ENCODE peak calls at places on chromosomes 6 and 20, in six cellular contexts. K, B, F, H, V and X are unnamed samples. For H3K4me1, the result is how much of the 10 kb centered on the place peaks cover.

GRCh38 chr6:104955491-104955890 is 1.4 kb upstream of the LIN28B start:
- DNase-seq in H (no peak), B (no peak), K (no peak), V (no peak), F (no peak), X (no peak)

GRCh38 chr6:166507380-166507779 is 79.1 kb downstream of the RAMACL start:
- DNase-seq in K (no peak), V (no peak), F (no peak), B (no peak), H (no peak), X (no peak)

GRCh38 chr20:325889-326644 is 715 bp downstream of the SOX12 start:
- DNase-seq in K (peak), H (peak), F (peak), V (peak), B (peak), X (peak)

GRCh38 chr6:26389349-26389799 is 6.5 kb downstream of the BTN2A2 start:
- DNase-seq in B (peak), K (no peak), F (no peak), V (no peak), H (no peak), X (no peak)

GRCh38 chr6:157764346-157765068 is 58.5 kb upstream of the SNX9 start:
- DNase-seq in K (peak), H (peak), F (peak), V (peak), B (peak), X (peak)

GRCh38 chr6:125197795-125198269 is 44.3 kb downstream of the TPD52L1 start:
- DNase-seq in V (peak), B (peak), F (peak), K (peak), H (peak), X (peak)

GRCh38 chr6:26269406-26270120 is 95.4 kb upstream of the BTN3A2 start:
- DNase-seq in H (no peak), B (no peak), F (no peak), V (no peak), K (no peak), X (peak)

GRCh38 chr20:21798384-21798783 is 92.9 kb downstream of the PAX1 start:
- DNase-seq in K (no peak), H (no peak), B (no peak), V (no peak), F (no peak), X (no peak)

GRCh38 chr20:38165089-38165965 is at the start of gene TGM2:
- DNase-seq in F (peak), B (peak), V (peak), H (peak), K (peak), X (peak)

GRCh38 chr6:105831321-105831720 is 254.8 kb upstream of the PRDM1 start:
- DNase-seq in F (no peak), V (no peak), K (no peak), B (no peak), H (no peak), X (no peak)

GRCh38 chr6:1024587-1024986 is 287.3 kb upstream of the FOXQ1 start:
- DNase-seq in F (no peak), K (no peak), H (peak), V (peak), B (no peak), X (no peak)

GRCh38 chr6:146990284-146990683 is 213.9 kb upstream of the STXBP5 start:
- DNase-seq in B (peak), K (no peak), F (no peak), V (peak), H (no peak), X (no peak)

GRCh38 chr6:113854531-113855499 is 2.3 kb upstream of the MARCKS start:
- DNase-seq in F (peak), K (peak), H (peak), B (peak), V (peak), X (peak)

GRCh38 chr6:20274115-20274514 is 61.8 kb upstream of the MBOAT1 start:
- DNase-seq in H (peak), F (no peak), K (no peak), V (no peak), B (no peak), X (no peak)

GRCh38 chr6:75397806-75398465 is 95.7 kb downstream of the FILIP1 start:
- DNase-seq in V (peak), B (peak), H (no peak), K (no peak), F (no peak), X (no peak)

GRCh38 chr6:2296781-2297180 is 51.4 kb upstream of the GMDS start:
- DNase-seq in K (no peak), B (no peak), H (no peak), F (no peak), V (no peak), X (no peak)

GRCh38 chr20:20360464-20360863 is 7.4 kb upstream of the INSM1 start:
- DNase-seq in K (no peak), V (peak), B (peak), H (peak), F (no peak), X (peak)

GRCh38 chr20:21258411-21258810 is 44.7 kb upstream of the XRN2 start:
- DNase-seq in B (no peak), F (no peak), H (no peak), K (no peak), V (no peak), X (no peak)

GRCh38 chr6:170042596-170043118 is 248.2 kb downstream of the DLL1 start:
- DNase-seq in K (no peak), F (no peak), V (no peak), H (no peak), B (no peak), X (no peak)

GRCh38 chr6:159080217-159080976 is 35.6 kb upstream of the TAGAP start:
- DNase-seq in B (no peak), F (no peak), V (no peak), H (no peak), K (no peak), X (no peak)

GRCh38 chr6:136609878-136610706 is 59.9 kb upstream of the MAP7 start:
- DNase-seq in K (no peak), B (peak), F (peak), V (peak), H (peak), X (peak)

GRCh38 chr6:11423667-11424066 is 113.9 kb upstream of the TMEM170B start:
- DNase-seq in F (no peak), H (no peak), K (no peak), V (no peak), B (no peak), X (peak)

GRCh38 chr6:31462026-31462963 is 35.6 kb upstream of the MICB start:
- DNase-seq in B (no peak), V (peak), F (no peak), H (no peak), K (no peak), X (no peak)

GRCh38 chr6:144283781-144284473 is 1.2 kb upstream of the UTRN start:
- DNase-seq in V (peak), B (peak), K (no peak), H (no peak), F (no peak), X (no peak)

GRCh38 chr6:131116321-131116720 is 18.9 kb upstream of the AKAP7 start:
- DNase-seq in B (no peak), F (no peak), V (no peak), K (no peak), H (no peak), X (no peak)

GRCh38 chr6:134111062-134111677 is 58.7 kb upstream of the SLC2A12 start:
- DNase-seq in V (peak), F (peak), B (peak), H (peak), K (peak), X (peak)

GRCh38 chr6:52663120-52663934 is 7.6 kb upstream of the TMEM14A start:
- DNase-seq in F (peak), K (peak), V (peak), H (peak), B (peak), X (peak)

GRCh38 chr6:52664991-52665686 is 5.8 kb upstream of the TMEM14A start:
- DNase-seq in K (no peak), H (no peak), V (no peak), F (no peak), B (no peak), X (no peak)

GRCh38 chr6:52664185-52664990 is 6.5 kb upstream of the TMEM14A start:
- DNase-seq in V (peak), F (peak), B (peak), H (peak), K (peak), X (peak)

GRCh38 chr6:52662031-52662430 is 8.9 kb upstream of the TMEM14A start:
- DNase-seq in V (no peak), K (no peak), B (no peak), H (no peak), F (no peak), X (no peak)

GRCh38 chr6:52663935-52664184 is 7.1 kb upstream of the TMEM14A start:
- DNase-seq in V (no peak), K (no peak), H (no peak), B (no peak), F (no peak), X (no peak)
- TF ChIP-seq CTCF in V (no peak), K (no peak), H (no peak), B (no peak), F (no peak), X (no peak)

GRCh38 chr20:49982072-49982345 is 771 bp upstream of the SNAI1 start:
- DNase-seq in K (no peak), F (no peak), V (no peak), B (no peak), H (no peak), X (no peak)

GRCh38 chr20:49983123-49983847 is 505 bp downstream of the SNAI1 start:
- DNase-seq in F (no peak), H (no peak), V (no peak), B (no peak), K (no peak), X (no peak)

GRCh38 chr20:49980140-49981008 is 2.4 kb upstream of the SNAI1 start:
- DNase-seq in F (no peak), H (no peak), V (no peak), B (no peak), K (no peak), X (no peak)

GRCh38 chr20:49982346-49983122 is at the start of gene SNAI1:
- DNase-seq in H (peak), B (peak), V (peak), K (peak), F (peak), X (no peak)

GRCh38 chr20:49981218-49982071 is 1.3 kb upstream of the SNAI1 start:
- DNase-seq in F (no peak), V (no peak), B (no peak), K (no peak), H (no peak), X (no peak)
- H3K4me1 ChIP-seq in F (under half), V (under half), B (under half), K (under half), H (under half), X (under half)

GRCh38 chr20:4295226-4295625 is 279.9 kb upstream of the RNF24 start:
- DNase-seq in F (no peak), K (no peak), V (no peak), B (no peak), H (no peak), X (no peak)

GRCh38 chr20:4289875-4290274 is 274.5 kb upstream of the RNF24 start:
- DNase-seq in K (no peak), V (no peak), B (no peak), H (no peak), F (no peak), X (no peak)
- TF ChIP-seq CTCF in K (no peak), V (no peak), B (peak), H (no peak), F (no peak), X (peak)

GRCh38 chr6:153702671-153703070 is 336.4 kb upstream of the OPRM1 start:
- DNase-seq in K (no peak), H (no peak), V (no peak), F (no peak), B (no peak), X (no peak)

GRCh38 chr6:153698001-153698400 is 341.0 kb upstream of the OPRM1 start:
- DNase-seq in B (no peak), K (no peak), F (no peak), V (no peak), H (no peak), X (no peak)

DNA sequence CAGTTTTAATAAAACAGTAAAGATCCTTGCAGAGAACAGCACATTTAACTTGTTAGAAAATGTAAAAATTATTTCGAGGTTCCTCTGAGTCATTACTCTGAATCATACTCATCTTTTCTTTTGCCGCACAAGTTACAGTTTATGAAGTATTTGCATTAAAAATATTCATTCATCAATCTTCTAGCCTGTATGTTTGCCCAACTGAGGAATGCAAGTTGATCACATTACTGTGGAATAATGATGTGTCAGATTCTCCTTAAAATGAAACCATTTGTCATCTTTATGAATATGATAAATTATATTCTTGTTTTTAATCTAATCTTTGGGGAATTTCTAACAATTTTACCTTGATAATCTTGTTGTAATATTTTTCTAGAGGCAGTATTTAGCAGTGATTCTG is 340.4 kb upstream of the OPRM1 start:
- DNase-seq in K (no peak), F (no peak), V (no peak), B (no peak), H (no peak), X (no peak)
- H3K4me1 ChIP-seq in K (under half), F (under half), V (under half), B (under half), H (under half), X (under half)

DNA sequence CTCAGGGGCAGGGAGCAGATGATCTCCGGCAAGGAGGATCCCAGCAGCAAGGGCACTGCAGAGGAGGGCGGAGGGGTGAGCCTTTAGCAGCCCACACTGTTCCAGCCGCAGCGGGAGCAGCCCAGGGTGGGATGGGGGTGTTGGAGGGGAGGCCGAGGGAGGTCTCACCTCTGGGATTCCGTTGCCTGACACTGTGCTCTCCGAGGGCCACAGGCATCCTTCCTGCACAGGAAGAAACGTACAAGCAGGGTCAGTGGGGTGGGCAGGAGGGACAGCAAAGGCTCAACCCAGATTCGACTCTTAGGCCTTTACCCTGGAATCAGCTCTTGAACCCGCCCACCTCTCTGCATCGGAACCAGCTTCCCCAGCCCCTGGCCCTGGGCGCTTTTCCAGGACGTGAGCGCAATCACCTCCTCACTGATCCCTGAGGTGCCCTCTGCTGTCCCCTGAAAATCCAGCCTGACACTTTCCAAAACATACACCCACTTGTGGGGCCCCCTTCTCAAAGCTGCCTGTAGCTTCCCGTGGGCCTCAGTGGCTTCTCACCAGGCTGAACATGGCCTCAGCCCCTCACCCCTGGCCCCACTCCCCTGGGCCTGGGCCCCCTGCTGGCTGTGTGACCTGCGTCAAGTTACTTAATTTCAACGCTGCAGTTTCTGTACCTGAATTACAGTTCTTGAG is 32.8 kb upstream of the ZBP1 start:
- DNase-seq in V (no peak), K (peak), F (no peak), H (peak), B (no peak), X (no peak)
- TF ChIP-seq CTCF in V (no peak), K (no peak), F (no peak), H (no peak), B (no peak), X (no peak)